ENCODE peak calls at places on chromosome 10, in six cellular contexts. Q is A549, P is HepG2, J is endothelial cell of umbilical vein, W is K562, Y is GM12878. I is an unnamed sample.

GRCh38 chr10:52801951-52802350 is 29.4 kb upstream of the MBL2 start:
- DNase-seq in J (no peak), P (no peak), Y (no peak), W (no peak), Q (no peak), I (no peak)

GRCh38 chr10:24901686-24902399 is 50.6 kb downstream of the PRTFDC1 start:
- DNase-seq in Q (peak), P (peak), J (peak), W (peak), Y (peak), I (no peak)

GRCh38 chr10:72061491-72061890 is 26.9 kb downstream of the SPOCK2 start:
- DNase-seq in Y (no peak), W (peak), Q (no peak), J (no peak), P (no peak), I (peak)

GRCh38 chr10:82378146-82378545 is 503.2 kb downstream of the NRG3 start:
- DNase-seq in Y (no peak), W (no peak), J (peak), Q (no peak), P (no peak), I (no peak)

GRCh38 chr10:34866848-34867247 is 51.8 kb upstream of the PARD3 start:
- DNase-seq in Q (no peak), W (no peak), J (no peak), P (no peak), Y (no peak), I (peak)

GRCh38 chr10:129809431-129809830 is 154.6 kb downstream of the EBF3 start:
- DNase-seq in P (no peak), Y (no peak), Q (no peak), W (no peak), J (no peak), I (no peak)

GRCh38 chr10:77898323-77899079 is 28.1 kb downstream of the DLG5 start:
- DNase-seq in Y (no peak), Q (no peak), P (no peak), J (peak), W (no peak), I (no peak)

GRCh38 chr10:32582946-32583345 is 137.0 kb downstream of the CCDC7 start:
- DNase-seq in Q (peak), P (no peak), J (no peak), W (no peak), Y (no peak), I (no peak)

GRCh38 chr10:11232222-11232961 is 214.7 kb downstream of the CELF2 start:
- DNase-seq in W (no peak), Q (no peak), Y (no peak), J (no peak), P (no peak), I (no peak)

GRCh38 chr10:35447693-35448407 is 111.5 kb downstream of the CCNY start:
- DNase-seq in Q (peak), J (peak), W (peak), Y (no peak), P (peak), I (no peak)

GRCh38 chr10:98107644-98108430 is 26.6 kb upstream of the R3HCC1L start:
- DNase-seq in J (no peak), Q (no peak), W (no peak), Y (no peak), P (no peak), I (no peak)

DNA sequence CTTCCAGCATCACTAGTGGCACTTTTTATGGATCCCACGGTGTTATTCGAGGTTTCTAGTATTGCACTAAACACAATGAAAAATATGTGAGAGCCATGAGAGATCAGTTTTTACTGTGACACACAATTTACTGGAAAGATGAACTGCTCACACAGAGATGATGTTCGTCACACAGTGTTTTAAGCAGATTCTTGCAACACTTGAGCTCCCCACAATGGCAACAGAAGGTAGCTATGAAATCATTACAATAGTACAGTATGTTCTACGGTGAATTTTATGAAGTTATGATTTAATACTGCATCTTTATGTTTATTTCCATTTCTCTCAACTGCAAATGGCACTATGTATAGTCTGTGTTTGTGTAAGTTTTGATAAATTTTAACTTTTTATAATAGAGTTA is 27.4 kb upstream of the ENTPD1 start:
- DNase-seq in J (peak), Q (no peak), Y (no peak), P (no peak), W (no peak), I (peak)
- TF ChIP-seq CTCF in J (no peak), Q (no peak), Y (no peak), P (peak), W (peak), I (no peak)

GRCh38 chr10:61758440-61758839 is 95.7 kb downstream of the CABCOCO1 start:
- DNase-seq in Q (no peak), Y (no peak), P (no peak), W (no peak), J (peak), I (no peak)
- TF ChIP-seq MYC in Q (no peak), Y (no peak), P (no peak), W (no peak), J (no peak), I (no peak)

GRCh38 chr10:49766484-49766883 is 4.4 kb upstream of the OGDHL start:
- DNase-seq in W (no peak), Y (no peak), P (no peak), Q (no peak), J (no peak), I (no peak)

GRCh38 chr10:49769692-49770091 is 7.6 kb upstream of the OGDHL start:
- DNase-seq in Y (no peak), Q (no peak), P (no peak), W (no peak), J (no peak), I (no peak)

GRCh38 chr10:49768329-49768728 is 6.2 kb upstream of the OGDHL start:
- DNase-seq in J (no peak), Q (no peak), P (no peak), Y (no peak), W (no peak), I (no peak)

GRCh38 chr10:49768731-49769130 is 6.6 kb upstream of the OGDHL start:
- DNase-seq in Q (no peak), W (no peak), P (no peak), Y (no peak), J (no peak), I (no peak)

GRCh38 chr10:49767752-49768151 is 5.6 kb upstream of the OGDHL start:
- DNase-seq in Q (no peak), P (no peak), Y (no peak), W (no peak), J (no peak), I (no peak)
- TF ChIP-seq CTCF in Q (no peak), P (no peak), Y (no peak), W (no peak), J (no peak), I (no peak)

GRCh38 chr10:5656737-5657579 is 9.4 kb downstream of the ASB13 start:
- DNase-seq in W (no peak), P (no peak), Q (no peak), J (no peak), Y (no peak), I (no peak)
- TF ChIP-seq MYC in W (no peak), P (no peak), Q (no peak), J (no peak), Y (no peak), I (no peak)

GRCh38 chr10:119872860-119873671 is 423 bp upstream of the MCMBP start:
- DNase-seq in W (peak), Q (peak), P (peak), Y (peak), J (peak), I (peak)
- TF ChIP-seq CTCF in W (no peak), Q (no peak), P (peak), Y (no peak), J (no peak), I (no peak)

GRCh38 chr10:91642831-91643692 is 10.2 kb upstream of the PPP1R3C start:
- DNase-seq in Y (no peak), Q (no peak), P (no peak), J (no peak), W (no peak), I (no peak)
- TF ChIP-seq MYC in Y (no peak), Q (no peak), P (no peak), J (no peak), W (no peak), I (no peak)

I was measured in NB4.